ENCODE peak calls at places on chromosomes 5 and 9, in four cellular contexts. M is GM12878, N is HepG2, Q is K562. R is an unnamed sample.

GRCh38 chr5:3517331-3517730 is 78.3 kb upstream of the IRX1 start:
- DNase-seq in M (no peak), N (no peak), Q (no peak), R (no peak)

GRCh38 chr5:127233590-127233989 is 57.0 kb upstream of the MEGF10 start:
- DNase-seq in M (no peak), N (no peak), Q (no peak), R (no peak)

GRCh38 chr5:168409601-168410458 is 76.4 kb upstream of the RARS1 start:
- DNase-seq in M (peak; percentile 16), N (no peak), Q (no peak), R (peak; percentile 91)

GRCh38 chr5:57871496-57871895 is 388.9 kb upstream of the ACTBL2 start:
- DNase-seq in M (no peak), N (no peak), Q (no peak), R (no peak)

GRCh38 chr9:131019387-131020239 is 10.6 kb downstream of the LAMC3 start:
- DNase-seq in M (no peak), N (no peak), Q (peak; percentile 63), R (no peak)

GRCh38 chr9:101510344-101510940 is 23.2 kb upstream of the RNF20 start:
- DNase-seq in M (no peak), N (no peak), Q (no peak), R (no peak)

GRCh38 chr9:6575324-6575758 is 70.2 kb downstream of the GLDC start:
- DNase-seq in M (peak; percentile 53), N (no peak), Q (no peak), R (no peak)

GRCh38 chr9:132946624-132947295 is 2.3 kb upstream of the TSC1 start:
- DNase-seq in M (no peak), N (peak; percentile 40), Q (no peak), R (peak; percentile 56)

GRCh38 chr9:83425240-83425639 is 113.0 kb downstream of the FRMD3 start:
- DNase-seq in M (no peak), N (peak; percentile 49), Q (no peak), R (no peak)
- TF ChIP-seq MXI1 in M (no peak), N (no peak), Q (no peak), R (no peak)

DNA sequence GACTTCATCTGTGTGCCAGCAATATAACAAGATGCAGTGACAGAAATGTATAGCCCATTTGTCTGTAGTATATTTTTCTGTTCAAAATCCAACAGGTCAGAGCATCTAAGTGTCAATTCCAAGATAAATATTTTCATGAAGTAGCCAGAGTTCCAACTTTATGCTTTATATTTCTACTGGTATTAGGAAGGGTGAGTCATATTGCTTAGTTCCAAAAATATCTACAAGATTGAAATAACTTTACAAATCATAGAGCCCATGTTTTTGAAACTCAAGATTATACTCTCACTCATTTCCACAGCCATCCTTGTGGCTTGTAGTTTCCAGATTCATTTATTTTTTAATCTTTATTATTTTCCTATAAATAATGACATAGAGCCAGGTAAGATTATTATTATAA is 1705.0 kb upstream of the CDH9 start:
- DNase-seq in M (no peak), N (no peak), Q (no peak), R (no peak)
- H3K4me2 ChIP-seq in M (no peak overlapping the region), N (no peak overlapping the region), Q (no peak overlapping the region), R (no peak overlapping the region)

GRCh38 chr5:40037703-40038102 is 612.9 kb upstream of the DAB2 start:
- DNase-seq in M (no peak), N (no peak), Q (no peak), R (no peak)
- TF ChIP-seq MXI1 in M (no peak), N (no peak), Q (no peak), R (no peak)

DNA sequence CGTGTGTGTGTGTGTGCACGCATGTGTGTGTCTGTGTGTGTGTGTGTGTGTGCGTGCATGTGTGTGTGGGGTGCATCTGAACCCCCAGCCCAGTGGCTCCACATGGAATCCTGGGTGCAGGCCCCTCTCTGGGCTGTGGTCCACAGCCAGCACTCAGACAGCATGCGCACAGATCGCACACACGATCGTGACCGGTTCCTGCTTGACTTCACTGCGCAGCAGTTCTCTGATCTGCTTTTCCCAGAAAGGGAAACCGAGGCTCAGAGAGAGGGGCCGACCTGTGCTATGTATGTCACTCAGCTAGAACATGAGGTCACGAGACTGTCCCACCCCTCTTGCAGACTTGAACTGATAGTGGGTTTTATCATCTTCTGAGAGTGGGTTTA is 34.4 kb downstream of the RASGEF1C start:
- DNase-seq in M (no peak), N (no peak), Q (no peak), R (no peak)
- H3K4me2 ChIP-seq in M (no peak overlapping the region), N (no peak overlapping the region), Q (no peak overlapping the region), R (no peak overlapping the region)

DNA sequence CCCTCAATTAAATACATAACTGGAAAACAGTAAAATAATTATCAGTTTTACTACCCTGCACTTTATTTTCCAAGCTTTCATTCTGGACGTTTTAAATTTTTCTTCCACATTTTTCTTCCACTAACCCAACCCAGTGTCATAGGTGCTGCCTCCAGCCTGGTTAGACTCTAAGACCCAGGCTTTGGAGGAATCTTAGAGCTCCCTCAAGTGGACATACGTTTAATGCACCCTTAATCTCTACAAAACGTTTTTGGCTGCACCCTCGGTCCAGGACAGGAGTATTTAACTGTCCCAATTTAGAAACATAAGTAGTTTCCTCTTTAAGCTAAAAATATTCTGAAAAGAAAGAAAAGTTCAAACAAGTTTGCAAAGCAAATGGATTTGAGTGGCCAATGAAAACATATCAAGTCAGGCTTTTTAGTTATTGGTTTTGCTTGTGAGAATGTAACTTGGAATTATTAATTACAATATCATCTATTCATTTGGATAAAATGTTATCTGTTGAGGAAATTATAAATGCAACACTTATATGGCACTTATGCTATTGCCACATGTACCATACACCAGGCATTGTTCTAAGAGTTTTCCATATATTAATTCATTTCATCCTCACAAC is 38.9 kb downstream of the CDH6 start:
- DNase-seq in M (no peak), N (peak; percentile 48), Q (peak; percentile 52), R (peak; percentile 74)
- TF ChIP-seq MXI1 in M (no peak), N (no peak), Q (no peak), R (no peak)

GRCh38 chr5:10049825-10050455 is 199.7 kb downstream of the ATPSCKMT start:
- DNase-seq in M (no peak), N (no peak), Q (no peak), R (no peak)

GRCh38 chr5:10045376-10045775 is 204.3 kb downstream of the ATPSCKMT start:
- DNase-seq in M (no peak), N (no peak), Q (no peak), R (no peak)

DNA sequence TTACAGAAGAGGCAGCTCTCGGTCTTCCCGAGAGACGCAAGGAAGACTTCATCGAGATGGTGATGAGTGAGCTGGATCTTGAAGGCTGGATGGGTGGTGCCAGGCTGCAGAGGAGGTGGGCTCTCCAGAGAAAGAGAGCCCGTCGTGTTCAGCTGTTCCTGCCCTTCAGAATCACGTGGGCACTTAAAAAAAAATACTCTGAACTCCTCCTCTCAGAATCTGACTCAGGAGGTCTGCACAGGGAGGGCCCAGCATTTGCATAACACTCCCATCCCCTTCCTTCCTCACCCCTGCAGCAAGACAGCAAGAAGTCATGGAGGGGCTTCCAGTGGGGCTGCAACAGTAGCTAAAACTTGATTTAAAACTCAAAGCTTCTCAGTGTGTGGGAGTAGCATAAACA is 203.0 kb downstream of the ATPSCKMT start:
- DNase-seq in M (no peak), N (no peak), Q (no peak), R (no peak)
- H3K4me2 ChIP-seq in M (no peak overlapping the region), N (no peak overlapping the region), Q (no peak overlapping the region), R (no peak overlapping the region)

GRCh38 chr5:125639858-125640257 is 783.4 kb upstream of the GRAMD2B start:
- DNase-seq in M (no peak), N (no peak), Q (no peak), R (no peak)

GRCh38 chr5:125630260-125630659 is 792.9 kb upstream of the GRAMD2B start:
- DNase-seq in M (no peak), N (no peak), Q (no peak), R (no peak)

GRCh38 chr5:125633523-125633922 is 789.7 kb upstream of the GRAMD2B start:
- DNase-seq in M (no peak), N (no peak), Q (no peak), R (no peak)

DNA sequence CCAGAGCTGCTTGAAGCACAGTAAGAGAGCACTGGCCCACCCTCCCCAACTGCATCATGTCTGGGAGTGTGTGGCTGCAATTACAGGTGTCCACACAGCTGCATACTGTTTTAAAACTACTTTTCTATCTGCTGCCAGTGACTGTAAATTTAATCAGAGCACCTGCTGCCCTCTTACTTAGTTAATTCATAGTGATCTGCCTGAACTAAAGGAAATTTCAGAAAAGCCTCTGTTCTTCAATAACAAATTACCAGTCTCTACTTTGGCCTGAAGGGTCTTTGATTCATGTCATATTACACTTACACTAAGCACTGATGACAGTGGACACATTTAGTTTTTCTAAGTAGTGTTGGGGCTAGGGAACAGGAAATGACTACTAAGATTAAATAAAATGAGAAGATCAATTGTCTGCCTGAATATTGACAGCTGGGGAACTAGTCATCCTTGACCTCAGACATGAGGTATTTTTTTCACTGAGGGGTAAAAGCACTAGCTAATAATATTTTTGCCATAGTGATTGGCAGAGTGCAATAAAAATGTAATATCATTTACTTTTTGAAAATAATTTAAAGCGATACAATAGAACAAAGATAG is 788.9 kb upstream of the GRAMD2B start:
- DNase-seq in M (no peak), N (no peak), Q (no peak), R (no peak)
- TF ChIP-seq MXI1 in M (no peak), N (no peak), Q (no peak), R (no peak)

R was measured in IMR-90.